ENCODE peak calls at places on chromosomes 2 and 18, in four cellular contexts. E is neural progenitor cell, N is right atrium auricular region, C is heart left ventricle. X is an unnamed sample.
A peak's percentile ranks its signal among the peaks of the same experiment; 100 is the strongest.

GRCh38 chr2:64586054-64586453 is 61.9 kb downstream of the AFTPH start:
- DNase-seq in E (no peak), N (no peak), C (no peak), X (no peak)

GRCh38 chr2:54979645-54980044 is 70.6 kb downstream of the RTN4 start:
- DNase-seq in E (no peak), N (no peak), C (no peak), X (no peak)

GRCh38 chr2:191246820-191247380 is 1.7 kb downstream of the MYO1B start:
- DNase-seq in E (no peak), N (no peak), C (no peak), X (no peak)

GRCh38 chr2:106038598-106039375 is 155.3 kb downstream of the UXS1 start:
- DNase-seq in E (no peak), N (no peak), C (no peak), X (no peak)

GRCh38 chr2:84285056-84285747 is 173.9 kb downstream of the SUCLG1 start:
- DNase-seq in E (no peak), N (no peak), C (no peak), X (no peak)

GRCh38 chr18:49851624-49852023 is 38.3 kb upstream of the ACAA2 start:
- DNase-seq in E (no peak), N (peak; percentile 49), C (no peak), X (no peak)

GRCh38 chr2:75199428-75200011 is at the start of gene TACR1:
- DNase-seq in E (peak; percentile 83), N (no peak), C (peak; percentile 47), X (peak; percentile 81)

GRCh38 chr2:21599417-21599816 is 475.6 kb downstream of the TDRD15 start:
- DNase-seq in E (no peak), N (no peak), C (no peak), X (no peak)

GRCh38 chr2:96540136-96540535 is 3.6 kb downstream of the ARID5A start:
- DNase-seq in E (no peak), N (no peak), C (no peak), X (no peak)

GRCh38 chr18:55265130-55265675 is 305.9 kb upstream of the CCDC68 start:
- DNase-seq in E (no peak), N (no peak), C (no peak), X (no peak)

GRCh38 chr2:18161681-18162080 is 283.2 kb downstream of the KCNS3 start:
- DNase-seq in E (no peak), N (no peak), C (no peak), X (no peak)

GRCh38 chr2:109475531-109476210 is 138.1 kb downstream of the SEPTIN10 start:
- DNase-seq in E (no peak), N (no peak), C (no peak), X (no peak)

GRCh38 chr2:48250943-48251342 is 279.0 kb upstream of the STON1 start:
- DNase-seq in E (no peak), N (no peak), C (no peak), X (no peak)

GRCh38 chr2:55311444-55311870 is 42.4 kb upstream of the MTIF2 start:
- DNase-seq in E (no peak), N (no peak), C (no peak), X (no peak)

GRCh38 chr18:65975536-65975935 is 224.7 kb downstream of the CDH7 start:
- DNase-seq in E (no peak), N (no peak), C (no peak), X (no peak)

GRCh38 chr2:132703396-132703795 is 33.4 kb upstream of the LYPD1 start:
- DNase-seq in E (no peak), N (no peak), C (no peak), X (no peak)

GRCh38 chr18:62072370-62072769 is 114.5 kb downstream of the PIGN start:
- DNase-seq in E (no peak), N (no peak), C (no peak), X (no peak)

GRCh38 chr18:6120820-6121279 is 225.5 kb upstream of the TMEM200C start:
- DNase-seq in E (no peak), N (no peak), C (peak; percentile 40), X (no peak)

GRCh38 chr2:234289789-234290188 is 207.1 kb downstream of the ARL4C start:
- DNase-seq in E (no peak), N (no peak), C (peak; percentile 36), X (no peak)

GRCh38 chr2:120044336-120044735 is 31.5 kb downstream of the EPB41L5 start:
- DNase-seq in E (no peak), N (no peak), C (no peak), X (no peak)

GRCh38 chr18:58781627-58782194 is 83.0 kb upstream of the ZNF532 start:
- DNase-seq in E (peak; percentile 89), N (peak; percentile 89), C (peak; percentile 77), X (peak; percentile 79)

GRCh38 chr2:159695798-159696448 is 16.4 kb upstream of the MARCHF7 start:
- DNase-seq in E (no peak), N (no peak), C (no peak), X (no peak)

GRCh38 chr18:3624818-3625716 is 175.1 kb downstream of the TGIF1 start:
- DNase-seq in E (no peak), N (peak; percentile 74), C (peak; percentile 60), X (no peak)

GRCh38 chr2:239667431-239667985 is 266.7 kb upstream of the HDAC4 start:
- DNase-seq in E (no peak), N (no peak), C (no peak), X (peak; percentile 44)

GRCh38 chr2:149017116-149017985 is 21.1 kb upstream of the LYPD6B start:
- DNase-seq in E (peak; percentile 86), N (peak; percentile 85), C (peak; percentile 65), X (peak; percentile 80)

GRCh38 chr2:1591461-1591770 is 152.9 kb downstream of the PXDN start:
- DNase-seq in E (peak; percentile 19), N (no peak), C (peak; percentile 58), X (no peak)

GRCh38 chr2:148594216-148594615 is 50.3 kb upstream of the EPC2 start:
- DNase-seq in E (no peak), N (no peak), C (no peak), X (no peak)

GRCh38 chr2:217466104-217466503 is 536.7 kb downstream of the TNS1 start:
- DNase-seq in E (no peak), N (no peak), C (no peak), X (no peak)

GRCh38 chr2:141557329-141558098 is 573.3 kb downstream of the LRP1B start:
- DNase-seq in E (no peak), N (no peak), C (no peak), X (no peak)

GRCh38 chr2:118190365-118190916 is 102.2 kb downstream of the INSIG2 start:
- DNase-seq in E (no peak), N (no peak), C (no peak), X (no peak)

GRCh38 chr2:195367713-195368529 is 289.1 kb upstream of the SLC39A10 start:
- DNase-seq in E (no peak), N (no peak), C (no peak), X (no peak)

GRCh38 chr2:58064136-58064535 is 17.5 kb downstream of the VRK2 start:
- DNase-seq in E (no peak), N (no peak), C (no peak), X (no peak)

GRCh38 chr2:60735496-60736250 is 20.4 kb upstream of the PAPOLG start:
- DNase-seq in E (peak; percentile 65), N (no peak), C (no peak), X (no peak)

GRCh38 chr2:238922435-238922834 is 74.5 kb downstream of the TWIST2 start:
- DNase-seq in E (no peak), N (no peak), C (peak; percentile 8), X (no peak)

GRCh38 chr2:207484444-207485391 is 45.0 kb upstream of the CREB1 start:
- DNase-seq in E (no peak), N (no peak), C (no peak), X (no peak)

GRCh38 chr2:14199040-14199439 is 433.5 kb upstream of the LRATD1 start:
- DNase-seq in E (no peak), N (no peak), C (no peak), X (no peak)

GRCh38 chr18:75045249-75045648 is 163.7 kb downstream of the PTGR3 start:
- DNase-seq in E (no peak), N (no peak), C (no peak), X (no peak)

GRCh38 chr18:75044296-75044695 is 164.6 kb downstream of the PTGR3 start:
- DNase-seq in E (no peak), N (no peak), C (no peak), X (no peak)

GRCh38 chr18:75044791-75045190 is 164.1 kb downstream of the PTGR3 start:
- DNase-seq in E (no peak), N (no peak), C (no peak), X (no peak)

GRCh38 chr18:75043478-75043877 is 165.5 kb downstream of the PTGR3 start:
- DNase-seq in E (no peak), N (no peak), C (no peak), X (no peak)

DNA sequence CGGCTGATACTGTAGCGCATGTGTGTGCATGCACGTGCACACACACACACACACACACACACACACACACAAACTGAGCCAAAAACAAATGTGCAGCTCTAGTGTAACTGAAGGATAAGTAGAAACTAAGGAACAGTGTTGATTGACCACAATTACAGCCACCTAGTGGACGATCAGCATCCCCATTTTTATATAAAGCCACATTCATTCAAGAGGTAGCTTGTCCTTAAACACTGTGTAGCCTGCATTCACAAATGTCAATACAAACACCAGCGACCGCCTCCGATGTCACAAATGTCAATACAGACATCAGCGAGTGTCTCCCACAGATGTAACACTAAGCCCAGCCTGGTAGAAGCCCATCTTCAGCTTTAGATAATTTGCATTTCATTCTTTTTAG is 167.4 kb downstream of the PTGR3 start:
- DNase-seq in E (no peak), N (no peak), C (no peak), X (no peak)
- TF ChIP-seq CTCF in E (peak; percentile 50), N (peak; percentile 49), C (peak; percentile 22), X (peak; percentile 63)

GRCh38 chr2:111958901-111959300 is 60.5 kb downstream of the MERTK start:
- DNase-seq in E (no peak), N (no peak), C (no peak), X (no peak)
- TF ChIP-seq CTCF in E (peak; percentile 24), N (peak; percentile 23), C (no peak), X (peak; percentile 64)

GRCh38 chr2:23360571-23361125 is 24.3 kb upstream of the KLHL29 start:
- DNase-seq in E (no peak), N (no peak), C (no peak), X (no peak)
- TF ChIP-seq CTCF in E (peak; percentile 24), N (no peak), C (no peak), X (no peak)

GRCh38 chr2:19352946-19353720 is 5.3 kb downstream of the OSR1 start:
- DNase-seq in E (peak; percentile 50), N (no peak), C (no peak), X (no peak)
- TF ChIP-seq CTCF in E (peak; percentile 34), N (no peak), C (no peak), X (no peak)

GRCh38 chr2:111692311-111692710 is 191.7 kb downstream of the ANAPC1 start:
- DNase-seq in E (no peak), N (no peak), C (no peak), X (no peak)
- TF ChIP-seq CTCF in E (no peak), N (no peak), C (no peak), X (peak; percentile 35)

DNA sequence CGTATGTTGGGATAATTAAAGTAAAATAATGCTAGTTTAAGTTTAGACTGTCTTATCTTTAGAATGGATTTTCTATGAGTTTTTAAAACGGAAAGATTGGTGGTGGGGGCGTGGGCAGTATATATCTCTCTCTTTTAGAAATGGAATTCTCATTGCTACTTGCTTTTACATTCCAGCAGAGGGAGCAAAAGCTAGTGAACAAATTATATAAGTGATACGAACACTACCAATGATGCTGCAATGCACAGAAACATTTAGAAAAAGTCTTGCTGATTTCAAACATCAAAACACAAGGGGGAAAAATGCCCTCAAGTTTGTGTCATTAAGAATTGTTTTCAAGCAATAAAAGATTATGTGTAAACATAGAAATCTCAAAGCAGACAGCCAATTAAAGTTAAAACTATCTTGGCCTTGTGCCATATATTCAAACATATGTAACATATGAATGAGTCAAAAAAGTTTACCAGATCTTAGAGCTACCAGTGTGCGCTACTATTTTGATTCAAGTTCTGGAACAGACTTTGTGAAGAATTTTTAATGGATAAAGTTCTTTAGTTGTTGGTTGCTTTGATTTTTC is 296.3 kb upstream of the KCNJ3 start:
- DNase-seq in E (peak; percentile 39), N (no peak), C (no peak), X (no peak)
- TF ChIP-seq CTCF in E (peak; percentile 64), N (peak; percentile 60), C (peak; percentile 49), X (peak; percentile 74)

X was measured in type B pancreatic cell.